ENCODE peak calls at places on chromosomes 6 and 20, in eight cellular contexts. I, Q, T, B, L, Y, C and M are unnamed samples. For H3K27me3, the result is how much of the 10 kb centered on the place peaks cover.

GRCh38 chr6:141265748-141266647 is 866.7 kb upstream of the GJE1 start:
- DNase-seq in Y (no peak), Q (peak), C (no peak), B (no peak), L (no peak), T (no peak), I (no peak), M (no peak)

GRCh38 chr20:56380375-56380774 is 11.6 kb downstream of the AURKA start:
- DNase-seq in I (no peak), Q (no peak), T (no peak), Y (no peak), B (peak), L (no peak), C (no peak), M (no peak)

GRCh38 chr6:136035378-136036070 is 184.0 kb downstream of the PDE7B start:
- DNase-seq in Y (no peak), C (no peak), Q (no peak), B (peak), T (no peak), L (no peak), I (no peak), M (no peak)

GRCh38 chr6:157548635-157549467 is 167.9 kb downstream of the ZDHHC14 start:
- DNase-seq in Y (no peak), C (peak), T (no peak), Q (no peak), L (no peak), B (no peak), I (no peak), M (no peak)

GRCh38 chr20:24972341-24972740 is 20.2 kb downstream of the APMAP start:
- DNase-seq in Y (no peak), I (no peak), L (peak), Q (no peak), C (peak), B (no peak), T (no peak), M (no peak)

GRCh38 chr20:48047453-48047852 is 262.2 kb upstream of the SULF2 start:
- DNase-seq in B (no peak), I (no peak), C (no peak), Y (no peak), L (no peak), Q (no peak), T (peak), M (peak)

GRCh38 chr6:159762681-159763293 is 942 bp downstream of the ACAT2 start:
- DNase-seq in Q (peak), T (peak), Y (no peak), I (no peak), L (no peak), B (no peak), C (peak), M (peak)

GRCh38 chr20:45010399-45010828 is 44.1 kb downstream of the STK4 start:
- DNase-seq in B (peak), L (no peak), I (no peak), T (peak), Y (no peak), Q (no peak), C (no peak), M (peak)

GRCh38 chr20:17172826-17173420 is 53.9 kb upstream of the PCSK2 start:
- DNase-seq in Q (no peak), Y (no peak), L (no peak), T (no peak), C (no peak), B (no peak), I (no peak), M (no peak)

GRCh38 chr6:33430991-33431879 is 11.4 kb downstream of the SYNGAP1 start:
- DNase-seq in B (peak), Y (no peak), L (peak), C (peak), I (peak), T (no peak), Q (no peak), M (no peak)

GRCh38 chr6:27375613-27376079 is 12.9 kb upstream of the ZNF391 start:
- DNase-seq in C (no peak), L (no peak), I (no peak), B (no peak), T (peak), Y (no peak), Q (peak), M (peak)

GRCh38 chr6:27370391-27370790 is 18.2 kb upstream of the ZNF391 start:
- DNase-seq in T (no peak), Q (no peak), L (no peak), C (no peak), I (no peak), Y (no peak), B (no peak), M (no peak)

DNA sequence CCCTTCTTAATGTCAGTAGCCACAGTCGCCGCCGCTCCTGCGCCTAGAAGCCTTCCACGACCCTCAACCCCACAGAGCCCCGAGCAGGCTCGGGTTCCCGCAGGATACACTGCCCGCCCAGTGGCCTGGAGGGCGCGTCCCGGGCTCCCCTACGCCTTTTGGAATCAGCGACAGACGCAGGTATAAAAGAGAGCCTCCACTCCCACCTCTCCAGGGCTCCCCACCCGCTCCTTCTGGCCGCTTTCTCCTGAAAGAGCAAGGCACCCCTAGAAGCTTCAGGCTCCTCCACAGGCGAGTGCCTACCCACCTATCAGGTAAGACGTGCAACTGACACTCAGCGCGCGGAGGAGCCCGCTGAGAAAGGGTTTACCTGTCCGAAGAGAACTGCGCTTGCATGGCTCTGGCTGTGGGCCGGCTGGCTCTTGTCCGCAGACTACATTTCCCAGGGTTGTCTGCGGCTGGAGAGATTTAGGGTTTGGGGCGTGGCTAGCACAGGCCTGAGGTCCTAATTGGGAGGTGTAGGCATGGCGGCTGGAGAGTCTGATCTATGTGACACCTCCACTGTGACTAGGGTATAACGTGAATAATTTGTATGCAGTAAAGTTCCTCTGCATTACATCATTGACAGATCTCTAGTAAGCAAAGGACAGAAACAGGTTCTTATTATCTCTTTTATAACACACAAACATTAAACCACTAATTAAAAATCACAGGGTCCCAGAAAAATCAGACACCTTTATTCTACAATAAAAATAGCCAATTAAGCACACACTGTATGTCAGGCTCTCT is 13.5 kb upstream of the ZNF391 start:
- DNase-seq in C (peak), Q (peak), T (peak), L (peak), B (peak), Y (peak), I (peak), M (peak)
- H3K27ac ChIP-seq in C (peak), Q (no peak), T (peak), L (peak), B (no peak), Y (peak), I (peak), M (peak)

GRCh38 chr6:20921533-20921932 is 387.3 kb downstream of the CDKAL1 start:
- DNase-seq in B (peak), L (no peak), C (no peak), Q (no peak), T (no peak), I (no peak), Y (no peak), M (no peak)
- H3K27me3 ChIP-seq in B (under half), L (under half), C (under half), Q (under half), T (under half), I (under half), Y (under half), M (under half)

GRCh38 chr6:44245912-44246662 is 814 bp upstream of the HSP90AB1 start:
- DNase-seq in Y (peak), I (peak), B (peak), T (peak), C (peak), L (peak), Q (peak), M (peak)
- TF ChIP-seq CTCF in Y (no peak), I (no peak), B (peak), T (no peak), C (no peak), L (no peak), Q (peak), M (peak)

GRCh38 chr20:407097-407952 is 774 bp upstream of the RBCK1 start:
- DNase-seq in B (peak), Y (peak), L (no peak), Q (peak), I (peak), T (peak), C (peak), M (peak)
- H3K27ac ChIP-seq in B (peak), Y (peak), L (peak), Q (peak), I (peak), T (peak), C (peak), M (peak)

DNA sequence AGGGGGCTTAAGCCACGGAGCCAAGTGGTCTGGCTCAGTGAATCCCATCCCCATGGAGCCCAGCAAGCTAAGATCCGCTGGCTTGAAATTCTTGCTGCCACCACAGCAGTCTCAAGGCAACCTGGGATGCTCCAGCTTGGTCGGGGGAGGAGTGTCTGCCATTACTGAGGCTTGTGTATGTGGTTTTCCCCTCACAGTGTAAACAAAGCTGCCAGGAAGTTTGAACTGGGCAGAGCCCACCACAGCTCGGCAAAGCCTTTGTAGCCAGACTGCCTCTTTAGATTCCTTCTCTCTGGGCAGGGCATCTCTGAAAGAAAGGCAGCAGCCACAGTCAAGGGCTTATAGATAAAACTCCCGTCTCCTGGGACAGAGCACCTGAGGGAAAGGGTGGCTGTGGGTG is 25.5 kb upstream of the IL20RA start:
- DNase-seq in Q (no peak), I (no peak), Y (no peak), C (no peak), B (no peak), T (no peak), L (no peak), M (no peak)
- H3K27me3 ChIP-seq in Q (under half), I (under half), Y (under half), C (under half), B (under half), T (under half), L (under half), M (half or more)

DNA sequence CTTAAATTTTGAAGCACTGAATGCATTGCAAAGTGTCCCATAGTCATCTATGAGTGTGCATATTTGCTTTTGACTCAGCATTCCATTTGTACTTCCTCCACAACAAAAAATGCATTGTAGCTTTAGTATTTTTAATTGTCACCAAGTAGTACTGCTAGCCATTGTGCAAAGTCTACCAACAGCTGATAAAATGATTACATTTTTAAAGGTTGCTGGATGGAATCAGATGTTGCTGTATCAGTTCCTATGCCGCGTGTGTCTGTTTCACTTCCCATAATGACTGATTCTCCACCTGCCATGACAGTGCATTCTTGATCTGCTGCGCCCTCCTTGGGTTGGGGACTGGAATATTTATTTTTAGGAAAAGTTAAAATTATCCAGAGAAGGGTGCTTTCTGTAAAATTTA is 41.2 kb downstream of the SLX4IP start:
- DNase-seq in Q (peak), Y (no peak), I (no peak), C (no peak), T (no peak), B (peak), L (no peak), M (no peak)
- TF ChIP-seq CTCF in Q (peak), Y (no peak), I (no peak), C (no peak), T (no peak), B (no peak), L (no peak), M (peak)

DNA sequence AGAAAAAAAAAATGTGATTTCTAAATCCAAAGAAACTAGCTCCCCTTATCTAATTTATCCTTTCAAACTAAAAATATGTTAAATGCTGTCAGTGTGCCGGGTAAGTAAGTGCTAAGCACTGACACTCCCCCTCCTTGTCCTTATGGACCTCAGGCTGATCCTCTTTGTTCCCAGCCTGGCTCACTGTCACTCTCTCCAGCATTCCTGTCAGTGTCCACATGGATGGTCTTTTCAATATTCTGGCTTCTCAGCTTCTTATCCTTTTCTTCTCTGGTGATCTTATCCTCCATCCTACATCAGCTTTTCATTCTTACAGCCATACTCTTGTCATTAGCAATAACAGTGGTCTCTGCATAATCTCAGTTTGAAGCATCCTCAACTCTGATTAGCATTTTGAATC is 55.0 kb downstream of the BCKDHB start:
- DNase-seq in L (no peak), Y (no peak), B (no peak), T (no peak), Q (no peak), C (no peak), I (no peak), M (no peak)
- H3K27ac ChIP-seq in L (no peak), Y (no peak), B (no peak), T (no peak), Q (no peak), C (no peak), I (no peak), M (no peak)

DNA sequence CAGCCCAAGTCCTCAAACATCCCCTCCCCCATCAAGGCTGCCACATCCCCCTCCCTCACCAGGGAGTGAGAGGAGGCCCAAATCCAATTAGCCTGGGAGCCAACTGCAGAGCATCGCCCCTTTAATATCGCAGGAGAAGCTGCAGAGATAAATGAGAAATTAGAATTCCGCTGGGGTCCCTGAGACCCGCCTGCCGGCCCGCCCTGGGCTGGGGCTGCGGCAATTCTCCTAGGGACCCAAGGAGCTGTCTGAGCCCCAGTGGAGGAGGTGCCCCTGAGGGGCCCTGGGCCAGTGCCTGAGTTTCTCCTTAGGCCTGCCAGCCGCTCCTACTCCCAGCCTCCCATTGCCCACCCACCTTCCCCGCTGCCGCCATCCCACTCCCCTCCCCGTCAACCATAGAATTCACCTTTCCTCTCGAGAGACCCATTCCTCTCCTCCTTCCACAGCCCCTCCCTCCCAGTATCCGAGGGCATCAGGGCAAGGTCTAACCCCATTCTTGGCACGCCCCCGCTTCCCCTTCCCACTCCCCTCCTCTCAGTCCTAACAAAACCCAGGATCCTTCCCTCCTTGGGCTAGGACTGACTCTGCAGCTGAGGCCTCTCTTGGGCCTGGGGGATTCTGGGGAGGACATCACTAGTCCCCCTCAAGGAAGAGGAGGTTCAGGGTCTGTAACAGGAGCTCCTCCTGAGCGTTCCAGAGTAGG is 20.0 kb upstream of the CDH22 start:
- DNase-seq in T (no peak), Y (no peak), Q (no peak), L (no peak), I (no peak), B (no peak), C (no peak), M (no peak)
- H3K27me3 ChIP-seq in T (under half), Y (under half), Q (half or more), L (under half), I (half or more), B (half or more), C (half or more), M (half or more)

GRCh38 chr6:56984884-56985283 is 30.0 kb downstream of the BEND6 start:
- DNase-seq in C (no peak), I (no peak), B (no peak), Q (no peak), T (peak), L (no peak), Y (no peak), M (no peak)
- TF ChIP-seq CTCF in C (no peak), I (no peak), B (no peak), Q (no peak), T (no peak), L (no peak), Y (no peak), M (no peak)